ENCODE peak calls at places on chromosomes 5 and 9, in four cellular contexts. T, X, B and U are unnamed samples.

GRCh38 chr5:98775962-98776687 is 2.7 kb downstream of the RGMB start:
- DNase-seq in B (no peak), T (no peak), X (peak; percentile 38), U (no peak)

GRCh38 chr5:96790851-96791513 is 16.8 kb downstream of the ERAP1 start:
- DNase-seq in X (peak; percentile 58), T (no peak), B (no peak), U (no peak)

GRCh38 chr5:60960591-60960990 is 15.6 kb downstream of the NDUFAF2 start:
- DNase-seq in T (no peak), B (peak; percentile 10), X (peak; percentile 12), U (no peak)

GRCh38 chr9:80552931-80553330 is 981.2 kb downstream of the TLE4 start:
- DNase-seq in B (no peak), X (no peak), T (no peak), U (no peak)

GRCh38 chr5:92838253-92838652 is 742.8 kb downstream of the NR2F1-AS1 start:
- DNase-seq in X (peak; percentile 18), B (peak; percentile 45), T (no peak), U (no peak)

GRCh38 chr5:140221697-140222223 is 46.8 kb downstream of the CYSTM1 start:
- DNase-seq in T (no peak), X (peak; percentile 81), B (no peak), U (no peak)

GRCh38 chr5:39755452-39755851 is 330.7 kb upstream of the DAB2 start:
- DNase-seq in T (no peak), X (no peak), B (no peak), U (no peak)

GRCh38 chr5:178201927-178202235 is 2.5 kb upstream of the HNRNPAB start:
- DNase-seq in B (no peak), X (no peak), T (no peak), U (no peak)

GRCh38 chr5:154369682-154370081 is 76.1 kb upstream of the SAP30L start:
- DNase-seq in B (no peak), X (no peak), T (no peak), U (no peak)

GRCh38 chr9:35906923-35907699 is 1.1 kb downstream of the HRCT1 start:
- DNase-seq in T (no peak), B (no peak), X (peak; percentile 28), U (no peak)

GRCh38 chr5:71483355-71483754 is 27.9 kb downstream of the BDP1 start:
- DNase-seq in X (peak; percentile 85), B (no peak), T (no peak), U (no peak)

GRCh38 chr5:44360919-44361625 is 28.1 kb downstream of the FGF10 start:
- DNase-seq in X (no peak), T (no peak), B (no peak), U (no peak)